ENCODE peak calls at places on chromosome 2, in seven cellular contexts. One of them, this sample, is unnamed.

GRCh38 chr2:238956676-238957075 is 108.8 kb downstream of the TWIST2 start:
- DNase-seq in NCI-H460: no peak
- DNase-seq in right cardiac atrium: peak; percentile 67
- DNase-seq in cardiac muscle cell: no peak
- DNase-seq in activated T-cell treated with anti-CD3 and anti-CD28 coated beads, Interleukin-2, amount 50 U/mL, for 72 hours: no peak
- DNase-seq in HuH-7: no peak
- DNase-seq in hippocampal formation: no peak
- DNase-seq in this sample: no peak

GRCh38 chr2:138846216-138846821 is 66.1 kb upstream of the NXPH2 start:
- DNase-seq in activated T-cell treated with anti-CD3 and anti-CD28 coated beads, Interleukin-2, amount 50 U/mL, for 72 hours: peak; percentile 1
- DNase-seq in NCI-H460: peak; percentile 41
- DNase-seq in right cardiac atrium: peak; percentile 32
- DNase-seq in cardiac muscle cell: peak; percentile 61
- DNase-seq in hippocampal formation: no peak
- DNase-seq in HuH-7: peak; percentile 23
- DNase-seq in this sample: peak; percentile 4

GRCh38 chr2:190352668-190353536 is 9.5 kb downstream of the INPP1 start:
- DNase-seq in NCI-H460: no peak
- DNase-seq in cardiac muscle cell: peak; percentile 87
- DNase-seq in activated T-cell treated with anti-CD3 and anti-CD28 coated beads, Interleukin-2, amount 50 U/mL, for 72 hours: no peak
- DNase-seq in right cardiac atrium: peak; percentile 35
- DNase-seq in HuH-7: peak; percentile 65
- DNase-seq in hippocampal formation: peak; percentile 35
- DNase-seq in this sample: no peak

GRCh38 chr2:51919395-51919794 is 887.5 kb upstream of the NRXN1 start:
- DNase-seq in HuH-7: no peak
- DNase-seq in activated T-cell treated with anti-CD3 and anti-CD28 coated beads, Interleukin-2, amount 50 U/mL, for 72 hours: no peak
- DNase-seq in hippocampal formation: no peak
- DNase-seq in NCI-H460: no peak
- DNase-seq in right cardiac atrium: no peak
- DNase-seq in cardiac muscle cell: no peak
- DNase-seq in this sample: no peak

GRCh38 chr2:19319064-19319463 is 39.4 kb downstream of the OSR1 start:
- DNase-seq in cardiac muscle cell: no peak
- DNase-seq in activated T-cell treated with anti-CD3 and anti-CD28 coated beads, Interleukin-2, amount 50 U/mL, for 72 hours: no peak
- DNase-seq in right cardiac atrium: no peak
- DNase-seq in NCI-H460: no peak
- DNase-seq in HuH-7: no peak
- DNase-seq in hippocampal formation: no peak
- DNase-seq in this sample: no peak

GRCh38 chr2:11498543-11499034 is 32.6 kb upstream of the E2F6 start:
- DNase-seq in HuH-7: no peak
- DNase-seq in cardiac muscle cell: peak; percentile 20
- DNase-seq in NCI-H460: no peak
- DNase-seq in activated T-cell treated with anti-CD3 and anti-CD28 coated beads, Interleukin-2, amount 50 U/mL, for 72 hours: peak; percentile 21
- DNase-seq in right cardiac atrium: peak; percentile 93
- DNase-seq in hippocampal formation: peak; percentile 67
- DNase-seq in this sample: peak; percentile 8

GRCh38 chr2:180012523-180012922 is 5.4 kb upstream of the CWC22 start:
- DNase-seq in cardiac muscle cell: no peak
- DNase-seq in activated T-cell treated with anti-CD3 and anti-CD28 coated beads, Interleukin-2, amount 50 U/mL, for 72 hours: no peak
- DNase-seq in NCI-H460: peak; percentile 8
- DNase-seq in right cardiac atrium: no peak
- DNase-seq in hippocampal formation: no peak
- DNase-seq in HuH-7: no peak
- DNase-seq in this sample: no peak

GRCh38 chr2:240452471-240453256 is 17.2 kb downstream of the GPC1 start:
- DNase-seq in activated T-cell treated with anti-CD3 and anti-CD28 coated beads, Interleukin-2, amount 50 U/mL, for 72 hours: peak; percentile 21
- DNase-seq in right cardiac atrium: peak; percentile 91
- DNase-seq in HuH-7: peak; percentile 89
- DNase-seq in cardiac muscle cell: peak; percentile 85
- DNase-seq in NCI-H460: peak; percentile 77
- DNase-seq in hippocampal formation: peak; percentile 61
- DNase-seq in this sample: no peak

GRCh38 chr2:174428214-174428613 is 32.7 kb downstream of the SCRN3 start:
- DNase-seq in NCI-H460: no peak
- DNase-seq in activated T-cell treated with anti-CD3 and anti-CD28 coated beads, Interleukin-2, amount 50 U/mL, for 72 hours: no peak
- DNase-seq in HuH-7: peak; percentile 27
- DNase-seq in hippocampal formation: no peak
- DNase-seq in right cardiac atrium: no peak
- DNase-seq in cardiac muscle cell: no peak
- DNase-seq in this sample: no peak

GRCh38 chr2:157830696-157831570 is 45.2 kb downstream of the ACVR1 start:
- DNase-seq in hippocampal formation: no peak
- DNase-seq in activated T-cell treated with anti-CD3 and anti-CD28 coated beads, Interleukin-2, amount 50 U/mL, for 72 hours: no peak
- DNase-seq in NCI-H460: peak; percentile 85
- DNase-seq in right cardiac atrium: no peak
- DNase-seq in HuH-7: no peak
- DNase-seq in cardiac muscle cell: no peak
- DNase-seq in this sample: no peak

GRCh38 chr2:29314816-29315571 is 199.8 kb downstream of the CLIP4 start:
- DNase-seq in activated T-cell treated with anti-CD3 and anti-CD28 coated beads, Interleukin-2, amount 50 U/mL, for 72 hours: peak; percentile 58
- DNase-seq in hippocampal formation: no peak
- DNase-seq in HuH-7: no peak
- DNase-seq in NCI-H460: no peak
- DNase-seq in right cardiac atrium: peak; percentile 56
- DNase-seq in cardiac muscle cell: peak; percentile 48
- DNase-seq in this sample: peak; percentile 82

GRCh38 chr2:42125887-42126594 is 43.1 kb upstream of the EML4 start:
- DNase-seq in hippocampal formation: no peak
- DNase-seq in right cardiac atrium: peak; percentile 67
- DNase-seq in cardiac muscle cell: no peak
- DNase-seq in HuH-7: no peak
- DNase-seq in NCI-H460: no peak
- DNase-seq in activated T-cell treated with anti-CD3 and anti-CD28 coated beads, Interleukin-2, amount 50 U/mL, for 72 hours: no peak
- DNase-seq in this sample: no peak

GRCh38 chr2:30332791-30333453 is 101.6 kb downstream of the LBH start:
- DNase-seq in hippocampal formation: no peak
- DNase-seq in right cardiac atrium: no peak
- DNase-seq in HuH-7: no peak
- DNase-seq in activated T-cell treated with anti-CD3 and anti-CD28 coated beads, Interleukin-2, amount 50 U/mL, for 72 hours: peak; percentile 71
- DNase-seq in NCI-H460: no peak
- DNase-seq in cardiac muscle cell: no peak
- DNase-seq in this sample: peak; percentile 79

GRCh38 chr2:10720983-10721343 is 467 bp upstream of the ATP6V1C2 start:
- DNase-seq in activated T-cell treated with anti-CD3 and anti-CD28 coated beads, Interleukin-2, amount 50 U/mL, for 72 hours: no peak
- DNase-seq in cardiac muscle cell: no peak
- DNase-seq in right cardiac atrium: no peak
- DNase-seq in hippocampal formation: no peak
- DNase-seq in HuH-7: no peak
- DNase-seq in NCI-H460: no peak
- DNase-seq in this sample: no peak

GRCh38 chr2:48530033-48530804 is at the start of gene STON1:
- DNase-seq in HuH-7: peak; percentile 30
- DNase-seq in hippocampal formation: peak; percentile 46
- DNase-seq in NCI-H460: no peak
- DNase-seq in cardiac muscle cell: peak; percentile 53
- DNase-seq in activated T-cell treated with anti-CD3 and anti-CD28 coated beads, Interleukin-2, amount 50 U/mL, for 72 hours: peak; percentile 38
- DNase-seq in right cardiac atrium: peak; percentile 87
- DNase-seq in this sample: peak; percentile 12

GRCh38 chr2:163723881-163724280 is 11.9 kb downstream of the FIGN start:
- DNase-seq in HuH-7: no peak
- DNase-seq in cardiac muscle cell: no peak
- DNase-seq in right cardiac atrium: no peak
- DNase-seq in NCI-H460: no peak
- DNase-seq in activated T-cell treated with anti-CD3 and anti-CD28 coated beads, Interleukin-2, amount 50 U/mL, for 72 hours: no peak
- DNase-seq in hippocampal formation: no peak
- DNase-seq in this sample: no peak

GRCh38 chr2:144771348-144771747 is 251.4 kb upstream of the ZEB2 start:
- DNase-seq in right cardiac atrium: no peak
- DNase-seq in cardiac muscle cell: no peak
- DNase-seq in hippocampal formation: no peak
- DNase-seq in HuH-7: no peak
- DNase-seq in NCI-H460: no peak
- DNase-seq in activated T-cell treated with anti-CD3 and anti-CD28 coated beads, Interleukin-2, amount 50 U/mL, for 72 hours: no peak
- DNase-seq in this sample: no peak

GRCh38 chr2:191555092-191555742 is 122.7 kb upstream of the NABP1 start:
- DNase-seq in cardiac muscle cell: peak; percentile 85
- DNase-seq in HuH-7: peak; percentile 66
- DNase-seq in hippocampal formation: peak; percentile 60
- DNase-seq in activated T-cell treated with anti-CD3 and anti-CD28 coated beads, Interleukin-2, amount 50 U/mL, for 72 hours: peak; percentile 84
- DNase-seq in right cardiac atrium: peak; percentile 89
- DNase-seq in NCI-H460: peak; percentile 87
- DNase-seq in this sample: peak; percentile 89

GRCh38 chr2:55620123-55620779 is 2.8 kb upstream of the PPP4R3B start:
- DNase-seq in cardiac muscle cell: peak; percentile 6
- DNase-seq in activated T-cell treated with anti-CD3 and anti-CD28 coated beads, Interleukin-2, amount 50 U/mL, for 72 hours: peak; percentile 34
- DNase-seq in NCI-H460: no peak
- DNase-seq in right cardiac atrium: no peak
- DNase-seq in HuH-7: no peak
- DNase-seq in hippocampal formation: no peak
- DNase-seq in this sample: peak; percentile 39

GRCh38 chr2:36446258-36446657 is 90.7 kb downstream of the CRIM1 start:
- DNase-seq in hippocampal formation: no peak
- DNase-seq in NCI-H460: no peak
- DNase-seq in activated T-cell treated with anti-CD3 and anti-CD28 coated beads, Interleukin-2, amount 50 U/mL, for 72 hours: no peak
- DNase-seq in HuH-7: no peak
- DNase-seq in cardiac muscle cell: no peak
- DNase-seq in right cardiac atrium: no peak
- DNase-seq in this sample: no peak

GRCh38 chr2:210663574-210663973 is 107.2 kb downstream of the CPS1 start:
- DNase-seq in NCI-H460: peak; percentile 13
- DNase-seq in hippocampal formation: no peak
- DNase-seq in right cardiac atrium: no peak
- DNase-seq in HuH-7: peak; percentile 34
- DNase-seq in activated T-cell treated with anti-CD3 and anti-CD28 coated beads, Interleukin-2, amount 50 U/mL, for 72 hours: no peak
- DNase-seq in cardiac muscle cell: peak; percentile 71
- DNase-seq in this sample: no peak

GRCh38 chr2:227373389-227373788 is 5.7 kb downstream of the TM4SF20 start:
- DNase-seq in cardiac muscle cell: no peak
- DNase-seq in HuH-7: no peak
- DNase-seq in right cardiac atrium: no peak
- DNase-seq in hippocampal formation: no peak
- DNase-seq in activated T-cell treated with anti-CD3 and anti-CD28 coated beads, Interleukin-2, amount 50 U/mL, for 72 hours: no peak
- DNase-seq in NCI-H460: no peak
- DNase-seq in this sample: no peak

GRCh38 chr2:49261791-49262190 is 107.5 kb upstream of the FSHR start:
- DNase-seq in NCI-H460: no peak
- DNase-seq in activated T-cell treated with anti-CD3 and anti-CD28 coated beads, Interleukin-2, amount 50 U/mL, for 72 hours: no peak
- DNase-seq in HuH-7: no peak
- DNase-seq in hippocampal formation: no peak
- DNase-seq in right cardiac atrium: no peak
- DNase-seq in cardiac muscle cell: no peak
- DNase-seq in this sample: no peak

GRCh38 chr2:190266314-190266713 is 53.3 kb downstream of the HIBCH start:
- DNase-seq in NCI-H460: no peak
- DNase-seq in cardiac muscle cell: no peak
- DNase-seq in hippocampal formation: no peak
- DNase-seq in HuH-7: no peak
- DNase-seq in right cardiac atrium: no peak
- DNase-seq in activated T-cell treated with anti-CD3 and anti-CD28 coated beads, Interleukin-2, amount 50 U/mL, for 72 hours: no peak
- DNase-seq in this sample: no peak

GRCh38 chr2:166494140-166494544 is at the start of gene SCN7A:
- DNase-seq in right cardiac atrium: peak; percentile 95
- DNase-seq in activated T-cell treated with anti-CD3 and anti-CD28 coated beads, Interleukin-2, amount 50 U/mL, for 72 hours: no peak
- DNase-seq in HuH-7: peak; percentile 36
- DNase-seq in NCI-H460: no peak
- DNase-seq in cardiac muscle cell: peak; percentile 60
- DNase-seq in hippocampal formation: no peak
- DNase-seq in this sample: peak; percentile 45

GRCh38 chr2:18934886-18935285 is 345.5 kb upstream of the NT5C1B start:
- DNase-seq in activated T-cell treated with anti-CD3 and anti-CD28 coated beads, Interleukin-2, amount 50 U/mL, for 72 hours: no peak
- DNase-seq in hippocampal formation: no peak
- DNase-seq in right cardiac atrium: no peak
- DNase-seq in cardiac muscle cell: no peak
- DNase-seq in HuH-7: no peak
- DNase-seq in NCI-H460: no peak
- DNase-seq in this sample: no peak

GRCh38 chr2:71783815-71784214 is 330.5 kb downstream of the DYSF start:
- DNase-seq in NCI-H460: no peak
- DNase-seq in hippocampal formation: no peak
- DNase-seq in cardiac muscle cell: no peak
- DNase-seq in right cardiac atrium: no peak
- DNase-seq in activated T-cell treated with anti-CD3 and anti-CD28 coated beads, Interleukin-2, amount 50 U/mL, for 72 hours: no peak
- DNase-seq in HuH-7: no peak
- DNase-seq in this sample: no peak

GRCh38 chr2:12035956-12036639 is 289.7 kb downstream of the LPIN1 start:
- DNase-seq in cardiac muscle cell: no peak
- DNase-seq in hippocampal formation: no peak
- DNase-seq in HuH-7: no peak
- DNase-seq in activated T-cell treated with anti-CD3 and anti-CD28 coated beads, Interleukin-2, amount 50 U/mL, for 72 hours: no peak
- DNase-seq in NCI-H460: no peak
- DNase-seq in right cardiac atrium: no peak
- DNase-seq in this sample: no peak

GRCh38 chr2:46831869-46832265 is 83.7 kb downstream of the MCFD2 start:
- DNase-seq in hippocampal formation: no peak
- DNase-seq in HuH-7: no peak
- DNase-seq in cardiac muscle cell: no peak
- DNase-seq in activated T-cell treated with anti-CD3 and anti-CD28 coated beads, Interleukin-2, amount 50 U/mL, for 72 hours: no peak
- DNase-seq in NCI-H460: no peak
- DNase-seq in right cardiac atrium: no peak
- DNase-seq in this sample: no peak

GRCh38 chr2:71101656-71102055 is 28.4 kb downstream of the MCEE start:
- DNase-seq in hippocampal formation: no peak
- DNase-seq in right cardiac atrium: no peak
- DNase-seq in HuH-7: no peak
- DNase-seq in NCI-H460: no peak
- DNase-seq in activated T-cell treated with anti-CD3 and anti-CD28 coated beads, Interleukin-2, amount 50 U/mL, for 72 hours: no peak
- DNase-seq in cardiac muscle cell: no peak
- DNase-seq in this sample: no peak

GRCh38 chr2:46334389-46335345 is 37.5 kb downstream of the EPAS1 start:
- DNase-seq in HuH-7: no peak
- DNase-seq in NCI-H460: no peak
- DNase-seq in cardiac muscle cell: no peak
- DNase-seq in hippocampal formation: no peak
- DNase-seq in right cardiac atrium: no peak
- DNase-seq in activated T-cell treated with anti-CD3 and anti-CD28 coated beads, Interleukin-2, amount 50 U/mL, for 72 hours: no peak
- DNase-seq in this sample: no peak

GRCh38 chr2:69915050-69915945 is at the start of gene MXD1:
- DNase-seq in cardiac muscle cell: peak; percentile 43
- DNase-seq in activated T-cell treated with anti-CD3 and anti-CD28 coated beads, Interleukin-2, amount 50 U/mL, for 72 hours: peak; percentile 31
- DNase-seq in HuH-7: no peak
- DNase-seq in right cardiac atrium: peak; percentile 64
- DNase-seq in NCI-H460: no peak
- DNase-seq in hippocampal formation: no peak
- DNase-seq in this sample: peak; percentile 13

GRCh38 chr2:150531626-150532419 is 44.4 kb upstream of the RND3 start:
- DNase-seq in HuH-7: no peak
- DNase-seq in activated T-cell treated with anti-CD3 and anti-CD28 coated beads, Interleukin-2, amount 50 U/mL, for 72 hours: no peak
- DNase-seq in NCI-H460: no peak
- DNase-seq in hippocampal formation: no peak
- DNase-seq in right cardiac atrium: no peak
- DNase-seq in cardiac muscle cell: no peak
- DNase-seq in this sample: no peak

GRCh38 chr2:48187503-48187902 is 281.2 kb upstream of the FBXO11 start:
- DNase-seq in activated T-cell treated with anti-CD3 and anti-CD28 coated beads, Interleukin-2, amount 50 U/mL, for 72 hours: no peak
- DNase-seq in NCI-H460: no peak
- DNase-seq in HuH-7: no peak
- DNase-seq in right cardiac atrium: no peak
- DNase-seq in cardiac muscle cell: no peak
- DNase-seq in hippocampal formation: no peak
- DNase-seq in this sample: no peak

GRCh38 chr2:202311823-202312388 is 46.3 kb downstream of the NOP58 start:
- DNase-seq in HuH-7: no peak
- DNase-seq in NCI-H460: no peak
- DNase-seq in hippocampal formation: no peak
- DNase-seq in activated T-cell treated with anti-CD3 and anti-CD28 coated beads, Interleukin-2, amount 50 U/mL, for 72 hours: no peak
- DNase-seq in cardiac muscle cell: no peak
- DNase-seq in right cardiac atrium: no peak
- DNase-seq in this sample: no peak

This sample was measured in activated CD8-positive, alpha-beta T cell treated with anti-CD3 and anti-CD28 coated beads for 36 hours.